ENCODE peak calls at places on chromosome 3, in nine cellular contexts. D, G, X, L, I, R, H, F and C are unnamed samples.

GRCh38 chr3:100465871-100466777 is 26.3 kb upstream of the TMEM45A start:
- DNase-seq in F (no peak), R (no peak), D (no peak), L (no peak), H (no peak), I (no peak), G (no peak), X (no peak), C (no peak)

GRCh38 chr3:158765518-158766205 is 33.4 kb upstream of the RARRES1 start:
- DNase-seq in G (no peak), R (no peak), X (no peak), D (no peak), L (no peak), I (no peak), F (no peak), H (no peak), C (peak; percentile 21)

GRCh38 chr3:64685331-64685799 is 2.4 kb downstream of the ADAMTS9 start:
- DNase-seq in H (no peak), F (peak; percentile 21), G (no peak), I (no peak), L (no peak), D (no peak), R (no peak), X (no peak), C (peak; percentile 75)

GRCh38 chr3:127170794-127171193 is 22.1 kb upstream of the PRR23E start:
- DNase-seq in L (no peak), D (peak; percentile 51), I (peak; percentile 4), H (no peak), G (no peak), F (peak; percentile 11), X (no peak), R (no peak), C (no peak)

GRCh38 chr3:127141921-127142730 is 50.8 kb upstream of the PRR23E start:
- DNase-seq in H (no peak), I (peak; percentile 22), R (no peak), D (no peak), X (no peak), G (peak; percentile 43), F (no peak), L (peak; percentile 54), C (no peak)

GRCh38 chr3:71972031-71972430 is 187.1 kb upstream of the PROK2 start:
- DNase-seq in I (no peak), D (no peak), F (no peak), G (no peak), R (no peak), L (no peak), H (no peak), X (no peak), C (no peak)

GRCh38 chr3:183313331-183313730 is 60.3 kb downstream of the B3GNT5 start:
- DNase-seq in X (no peak), G (no peak), F (no peak), I (no peak), L (no peak), D (no peak), H (no peak), R (no peak), C (no peak)

GRCh38 chr3:18782191-18782590 is 357.1 kb upstream of the SATB1 start:
- DNase-seq in D (no peak), G (no peak), I (no peak), R (no peak), H (no peak), X (no peak), F (no peak), L (no peak), C (no peak)

GRCh38 chr3:54299169-54299935 is 177.0 kb downstream of the CACNA2D3 start:
- DNase-seq in I (no peak), G (no peak), R (no peak), H (no peak), D (no peak), X (no peak), L (no peak), F (no peak), C (no peak)

GRCh38 chr3:177468331-177468730 is 271.0 kb upstream of the TBL1XR1 start:
- DNase-seq in F (no peak), G (peak; percentile 48), X (no peak), D (no peak), I (no peak), L (no peak), H (no peak), R (peak; percentile 87), C (peak; percentile 89)

GRCh38 chr3:81995334-81995733 is 233.9 kb upstream of the GBE1 start:
- DNase-seq in I (peak; percentile 3), X (no peak), D (no peak), F (no peak), G (no peak), L (no peak), H (no peak), R (no peak), C (no peak)

GRCh38 chr3:123749716-123750115 is 134.4 kb downstream of the MYLK start:
- DNase-seq in L (no peak), F (no peak), R (peak; percentile 86), H (no peak), G (no peak), I (peak; percentile 35), X (no peak), D (no peak), C (no peak)
- H3K27ac ChIP-seq in L (no peak overlapping the region), F (no peak overlapping the region), R (peak overlapping the region; percentile 97), H (no peak overlapping the region), G (no peak overlapping the region), I (peak overlapping the region; percentile 94), X (peak overlapping the region; percentile 79), D (no peak overlapping the region), C (no peak overlapping the region)

GRCh38 chr3:52031896-52032295 is 24.5 kb downstream of the DUSP7 start:
- DNase-seq in F (no peak), H (no peak), G (no peak), X (no peak), I (no peak), L (no peak), D (no peak), R (no peak), C (peak; percentile 47)

GRCh38 chr3:52030725-52031330 is 25.5 kb downstream of the DUSP7 start:
- DNase-seq in H (no peak), F (no peak), D (no peak), I (no peak), R (no peak), X (no peak), G (no peak), L (no peak), C (no peak)

GRCh38 chr3:52034212-52034611 is 22.2 kb downstream of the DUSP7 start:
- DNase-seq in L (no peak), H (no peak), D (no peak), I (no peak), R (no peak), X (no peak), G (no peak), F (no peak), C (no peak)

GRCh38 chr3:52034651-52035050 is 21.7 kb downstream of the DUSP7 start:
- DNase-seq in H (no peak), F (no peak), X (no peak), I (no peak), L (no peak), G (no peak), D (no peak), R (no peak), C (peak; percentile 24)

DNA sequence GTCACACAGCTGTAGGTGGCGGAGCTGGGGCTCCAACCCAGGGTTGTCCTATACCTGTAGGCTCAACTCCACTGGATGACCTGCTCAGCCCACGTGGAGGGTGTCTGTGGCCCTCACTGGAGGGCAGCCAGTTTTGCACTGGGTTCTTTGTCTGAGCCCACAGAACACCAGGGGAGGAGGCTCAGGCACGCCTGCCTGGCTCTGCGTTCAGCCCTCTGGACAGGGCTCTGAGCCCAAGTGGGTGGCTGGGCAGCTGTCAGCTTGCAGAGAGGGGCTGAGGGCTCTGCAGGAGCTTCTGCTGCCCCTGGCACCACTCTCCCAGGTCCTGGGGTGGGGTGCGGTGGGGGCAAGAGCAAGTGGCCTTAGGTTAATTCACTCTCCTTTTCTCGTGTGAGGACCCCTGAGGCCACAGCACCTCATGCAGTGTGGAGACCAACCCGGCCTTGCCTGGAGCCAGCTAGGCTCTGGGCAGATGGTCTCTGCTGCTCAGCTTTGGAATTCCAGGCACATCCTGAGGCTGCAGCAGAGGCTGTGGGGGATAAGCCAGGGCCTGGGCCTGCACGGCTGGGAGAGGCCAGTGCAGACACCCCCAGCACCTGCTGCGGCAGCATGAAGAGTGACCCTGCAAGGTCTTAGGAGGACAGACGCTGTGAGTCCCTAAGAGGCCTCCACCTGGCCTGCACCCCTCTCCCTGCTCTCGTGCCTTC is 23.5 kb downstream of the DUSP7 start:
- DNase-seq in L (no peak), D (no peak), R (no peak), F (no peak), G (no peak), X (no peak), I (no peak), H (no peak), C (peak; percentile 61)
- H3K27ac ChIP-seq in L (no peak overlapping the region), D (no peak overlapping the region), R (no peak overlapping the region), F (peak overlapping the region; percentile 93), G (no peak overlapping the region), X (no peak overlapping the region), I (no peak overlapping the region), H (no peak overlapping the region), C (no peak overlapping the region)

DNA sequence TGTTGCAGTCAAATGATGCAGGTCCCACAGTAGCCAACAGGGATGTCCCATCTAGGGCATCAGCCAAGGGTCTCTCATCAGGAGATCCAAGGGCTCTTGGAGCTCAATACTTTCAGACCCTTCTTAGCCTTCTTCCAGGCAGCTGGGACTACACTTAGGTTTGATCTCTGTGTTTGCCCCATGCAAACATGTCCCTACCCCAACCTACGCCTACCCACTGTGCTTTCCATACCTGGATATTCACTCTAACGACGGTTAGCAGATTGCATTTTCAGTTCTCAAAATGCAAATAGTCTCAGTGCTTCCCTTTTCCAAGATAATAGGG is 837 bp upstream of the CEP70 start:
- DNase-seq in H (no peak), X (no peak), F (no peak), G (no peak), D (no peak), I (no peak), R (no peak), L (no peak), C (no peak)
- H3K27ac ChIP-seq in H (no peak overlapping the region), X (peak overlapping the region; percentile 96), F (peak overlapping the region; percentile 42), G (no peak overlapping the region), D (no peak overlapping the region), I (peak overlapping the region; percentile 92), R (no peak overlapping the region), L (peak overlapping the region; percentile 94), C (no peak overlapping the region)

GRCh38 chr3:154244644-154245043 is 79.6 kb downstream of the DHX36 start:
- DNase-seq in I (no peak), F (peak; percentile 39), G (no peak), L (no peak), H (no peak), D (no peak), X (no peak), R (no peak), C (no peak)

GRCh38 chr3:154240235-154240634 is 84.1 kb downstream of the DHX36 start:
- DNase-seq in R (no peak), H (no peak), F (peak; percentile 26), G (no peak), D (peak; percentile 38), X (no peak), L (no peak), I (no peak), C (no peak)

GRCh38 chr3:154243353-154243752 is 80.9 kb downstream of the DHX36 start:
- DNase-seq in G (no peak), L (no peak), H (no peak), X (no peak), F (no peak), I (peak; percentile 4), R (no peak), D (no peak), C (no peak)

GRCh38 chr3:154241496-154241895 is 82.8 kb downstream of the DHX36 start:
- DNase-seq in R (no peak), G (no peak), D (no peak), I (no peak), X (no peak), L (no peak), F (no peak), H (no peak), C (no peak)

GRCh38 chr3:154242766-154243165 is 81.5 kb downstream of the DHX36 start:
- DNase-seq in L (no peak), G (no peak), F (no peak), X (no peak), H (no peak), D (peak; percentile 22), R (no peak), I (peak; percentile 31), C (no peak)
- H3K27ac ChIP-seq in L (no peak overlapping the region), G (peak overlapping the region; percentile 1), F (no peak overlapping the region), X (no peak overlapping the region), H (no peak overlapping the region), D (no peak overlapping the region), R (no peak overlapping the region), I (no peak overlapping the region), C (peak overlapping the region; percentile 32)